ENCODE peak calls at places on chromosomes 5 and 9, in four cellular contexts. Z, U, Y and J are unnamed samples.

GRCh38 chr9:94159069-94159915 is 75.0 kb downstream of the PTPDC1 start:
- DNase-seq in Z (no peak), U (no peak), Y (no peak), J (no peak)

GRCh38 chr5:177994561-177995190 is 1.4 kb downstream of the PROP1 start:
- DNase-seq in Z (no peak), U (no peak), Y (no peak), J (no peak)

GRCh38 chr9:93893899-93894690 is 61.1 kb downstream of the BARX1 start:
- DNase-seq in Z (no peak), U (peak; percentile 67), Y (peak; percentile 2), J (no peak)

GRCh38 chr5:151078490-151079262 is 2.2 kb downstream of the TNIP1 start:
- DNase-seq in Z (no peak), U (no peak), Y (no peak), J (no peak)

GRCh38 chr9:131361202-131361833 is 32.6 kb upstream of the PRRC2B start:
- DNase-seq in Z (peak; percentile 32), U (peak; percentile 34), Y (no peak), J (no peak)

GRCh38 chr9:72356019-72356653 is 8.9 kb downstream of the ZFAND5 start:
- DNase-seq in Z (no peak), U (no peak), Y (no peak), J (no peak)

GRCh38 chr5:126846344-126846743 is 69.4 kb downstream of the LMNB1 start:
- DNase-seq in Z (no peak), U (no peak), Y (no peak), J (peak; percentile 39)

GRCh38 chr5:132259061-132259851 is 1.8 kb downstream of the PDLIM4 start:
- DNase-seq in Z (no peak), U (peak; percentile 16), Y (peak; percentile 55), J (no peak)

GRCh38 chr9:123375725-123376132 is 19.7 kb downstream of the CRB2 start:
- DNase-seq in Z (no peak), U (no peak), Y (peak; percentile 83), J (peak; percentile 54)

GRCh38 chr5:111679611-111680010 is 77.4 kb downstream of the NREP start:
- DNase-seq in Z (no peak), U (no peak), Y (no peak), J (no peak)

GRCh38 chr5:84281383-84281782 is 103.3 kb downstream of the EDIL3 start:
- DNase-seq in Z (no peak), U (no peak), Y (no peak), J (no peak)

GRCh38 chr5:54278031-54278830 is 32.1 kb downstream of the ARL15 start:
- DNase-seq in Z (no peak), U (no peak), Y (no peak), J (peak; percentile 54)

GRCh38 chr5:43007911-43008368 is 32.2 kb downstream of the ANXA2R start:
- DNase-seq in Z (peak; percentile 60), U (peak; percentile 60), Y (peak; percentile 79), J (peak; percentile 93)

GRCh38 chr9:133708770-133709611 is 29.2 kb downstream of the SARDH start:
- DNase-seq in Z (no peak), U (no peak), Y (peak; percentile 26), J (no peak)

GRCh38 chr5:16578474-16578883 is 38.3 kb downstream of the RETREG1 start:
- DNase-seq in Z (no peak), U (no peak), Y (no peak), J (no peak)

GRCh38 chr5:66100851-66101250 is 43.2 kb upstream of the SREK1 start:
- DNase-seq in Z (no peak), U (no peak), Y (no peak), J (no peak)

GRCh38 chr5:112205840-112206239 is 213.2 kb downstream of the EPB41L4A start:
- DNase-seq in Z (no peak), U (no peak), Y (no peak), J (peak; percentile 81)

GRCh38 chr9:79371948-79372555 is 199.7 kb upstream of the TLE4 start:
- DNase-seq in Z (no peak), U (no peak), Y (no peak), J (no peak)

GRCh38 chr9:95509851-95510529 is 6.8 kb downstream of the PTCH1 start:
- DNase-seq in Z (no peak), U (no peak), Y (no peak), J (no peak)

GRCh38 chr5:160360310-160360709 is 10.1 kb downstream of the C1QTNF2 start:
- DNase-seq in Z (no peak), U (no peak), Y (no peak), J (no peak)

GRCh38 chr5:175712681-175713085 is 54.8 kb downstream of the HRH2 start:
- DNase-seq in Z (no peak), U (peak; percentile 25), Y (no peak), J (no peak)

GRCh38 chr5:56513141-56513540 is 280.0 kb upstream of the ANKRD55 start:
- DNase-seq in Z (no peak), U (no peak), Y (no peak), J (no peak)

GRCh38 chr5:26569241-26569928 is 469.0 kb downstream of the CDH9 start:
- DNase-seq in Z (no peak), U (no peak), Y (no peak), J (no peak)

GRCh38 chr9:85685081-85685480 is 56.7 kb downstream of the AGTPBP1 start:
- DNase-seq in Z (no peak), U (no peak), Y (no peak), J (no peak)

GRCh38 chr5:138706655-138707480 is 46.4 kb upstream of the CTNNA1 start:
- DNase-seq in Z (peak; percentile 23), U (no peak), Y (no peak), J (no peak)

GRCh38 chr9:134944351-134944802 is 26.7 kb upstream of the FCN1 start:
- DNase-seq in Z (no peak), U (no peak), Y (no peak), J (no peak)

GRCh38 chr5:58322453-58322852 is 137.4 kb downstream of the PLK2 start:
- DNase-seq in Z (no peak), U (no peak), Y (no peak), J (no peak)

GRCh38 chr9:93677061-93677571 is 100.7 kb downstream of the PHF2 start:
- DNase-seq in Z (no peak), U (peak; percentile 17), Y (no peak), J (no peak)

GRCh38 chr9:38334234-38334633 is 58.3 kb upstream of the ALDH1B1 start:
- DNase-seq in Z (no peak), U (peak; percentile 13), Y (peak; percentile 39), J (peak; percentile 44)

GRCh38 chr5:135547590-135548254 is 12.0 kb upstream of the NEUROG1 start:
- DNase-seq in Z (no peak), U (no peak), Y (no peak), J (no peak)

GRCh38 chr5:132487841-132488555 is 2.6 kb downstream of the IRF1 start:
- DNase-seq in Z (no peak), U (peak; percentile 25), Y (no peak), J (no peak)

GRCh38 chr5:116970318-116970717 is 395.7 kb upstream of the SEMA6A start:
- DNase-seq in Z (no peak), U (no peak), Y (no peak), J (no peak)

GRCh38 chr9:89007041-89007440 is 15.8 kb downstream of the S1PR3 start:
- DNase-seq in Z (peak; percentile 8), U (no peak), Y (no peak), J (no peak)

GRCh38 chr9:115158666-115159481 is 40.9 kb upstream of the TNC start:
- DNase-seq in Z (no peak), U (no peak), Y (no peak), J (no peak)

GRCh38 chr5:1392261-1392660 is 47.4 kb upstream of the CLPTM1L start:
- DNase-seq in Z (no peak), U (no peak), Y (no peak), J (no peak)

GRCh38 chr5:31626156-31626555 is 12.8 kb upstream of the PDZD2 start:
- DNase-seq in Z (no peak), U (no peak), Y (no peak), J (no peak)

GRCh38 chr9:14437336-14438231 is 123.6 kb upstream of the NFIB start:
- DNase-seq in Z (no peak), U (no peak), Y (no peak), J (no peak)

GRCh38 chr5:4387295-4387694 is 752.8 kb upstream of the ADAMTS16 start:
- DNase-seq in Z (peak; percentile 67), U (no peak), Y (no peak), J (no peak)

DNA sequence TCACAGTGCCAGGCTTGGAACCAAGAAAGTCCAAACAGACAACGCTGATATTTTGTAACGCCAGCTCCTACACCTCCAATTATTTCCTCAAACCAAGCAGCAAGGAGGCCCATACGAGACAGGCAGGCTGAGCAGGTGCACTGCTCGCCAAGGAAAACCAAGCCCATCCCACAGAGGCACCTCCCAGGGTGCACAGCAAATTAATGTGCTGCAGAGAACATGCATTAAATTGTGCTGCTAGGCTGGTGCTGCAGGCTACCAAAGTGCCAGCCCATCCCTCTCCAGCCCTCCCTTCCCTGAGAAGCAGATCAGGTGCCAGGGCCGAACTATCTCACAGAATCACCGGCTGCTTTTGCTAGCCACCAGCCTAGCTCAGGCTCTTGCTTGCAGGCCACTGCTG is 137.8 kb downstream of the PAX5 start:
- DNase-seq in Z (no peak), U (no peak), Y (no peak), J (no peak)
- TF ChIP-seq POLR2A in Z (no peak), U (no peak), Y (no peak), J (no peak)

GRCh38 chr5:38463634-38464521 is 92.6 kb downstream of the LIFR start:
- DNase-seq in Z (no peak), U (no peak), Y (no peak), J (no peak)
- TF ChIP-seq POLR2A in Z (no peak), U (no peak), Y (no peak), J (no peak)

GRCh38 chr5:119454171-119454570 is 1.9 kb downstream of the HSD17B4 start:
- DNase-seq in Z (no peak), U (no peak), Y (no peak), J (no peak)

GRCh38 chr5:119451561-119451960 is 736 bp upstream of the HSD17B4 start:
- DNase-seq in Z (no peak), U (no peak), Y (peak; percentile 14), J (peak; percentile 12)

GRCh38 chr5:119453045-119453383 is 717 bp downstream of the HSD17B4 start:
- DNase-seq in Z (no peak), U (peak; percentile 56), Y (peak; percentile 9), J (peak; percentile 80)

GRCh38 chr5:119452060-119452372 is 281 bp upstream of the HSD17B4 start:
- DNase-seq in Z (no peak), U (no peak), Y (no peak), J (no peak)

DNA sequence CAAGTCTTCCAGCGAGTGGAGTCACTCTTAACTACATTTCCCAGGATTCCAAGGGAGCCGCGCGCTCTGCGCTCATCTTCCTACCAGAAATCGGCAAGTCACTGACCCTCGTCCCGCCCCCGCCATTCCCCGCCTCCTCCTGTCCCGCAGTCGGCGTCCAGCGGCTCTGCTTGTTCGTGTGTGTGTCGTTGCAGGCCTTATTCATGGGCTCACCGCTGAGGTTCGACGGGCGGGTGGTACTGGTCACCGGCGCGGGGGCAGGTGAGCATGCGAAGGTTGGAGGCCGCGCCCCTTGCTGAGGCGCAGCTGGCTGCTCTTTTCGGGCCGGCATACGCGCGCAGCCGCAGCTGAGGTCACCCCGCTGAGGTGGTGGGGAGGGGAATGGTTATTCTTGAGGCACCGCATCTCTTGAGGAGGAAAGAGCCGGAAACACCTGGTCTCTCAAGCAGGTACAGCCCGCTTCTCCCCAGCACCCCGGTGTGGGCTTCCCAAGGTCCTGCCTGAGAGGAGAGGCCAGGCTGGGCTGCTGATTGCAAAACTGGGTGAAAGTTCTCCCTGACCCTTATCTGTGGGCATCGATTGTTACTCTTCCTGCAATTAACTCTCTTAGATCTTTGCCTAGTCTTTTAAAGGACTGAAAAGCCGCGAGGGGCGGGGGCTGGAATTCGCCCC is at the start of gene HSD17B4:
- DNase-seq in Z (peak; percentile 89), U (peak; percentile 92), Y (peak; percentile 77), J (peak; percentile 94)
- TF ChIP-seq POLR2A in Z (no peak), U (no peak), Y (peak; percentile 90), J (peak; percentile 73)

GRCh38 chr9:128244443-128245226 is 31.2 kb downstream of the GOLGA2 start:
- DNase-seq in Z (peak; percentile 86), U (peak; percentile 49), Y (peak; percentile 95), J (no peak)
- TF ChIP-seq POLR2A in Z (no peak), U (no peak), Y (no peak), J (no peak)